ENCODE peak calls at places on chromosomes 16 and 17, in nine cellular contexts. B is EH; L is K562; E is Calu3; Q is KBM-7; T is cardiac muscle cell; Y is dermis microvascular lymphatic vessel endothelial cell; I is activated CD4-positive, alpha-beta T cell treated with anti-CD3 and anti-CD28 coated beads, Interleukin-2, amount 10 ng/mL, durations not matched to agents 7 days and 5 days; H is NCI-H524 treated with DMSO at 0.1 percent for 48 hours. J is an unnamed sample.

GRCh38 chr16:29775742-29776408 is 2.2 kb upstream of the ZG16 start:
- DNase-seq in T (no peak), B (peak), I (no peak), E (peak), L (peak), Q (no peak), H (no peak), Y (no peak), J (peak)

GRCh38 chr16:13378151-13378550 is 476.8 kb downstream of the SHISA9 start:
- DNase-seq in Q (no peak), Y (no peak), H (no peak), E (no peak), I (no peak), T (no peak), B (no peak), L (no peak), J (no peak)

GRCh38 chr16:15464401-15465186 is 30.2 kb downstream of the BMERB1 start:
- DNase-seq in E (no peak), L (no peak), Y (no peak), H (no peak), B (peak), T (no peak), I (no peak), Q (no peak), J (peak)

GRCh38 chr17:74654742-74655141 is 31.2 kb upstream of the CD300E start:
- DNase-seq in L (no peak), E (no peak), H (no peak), Q (no peak), B (no peak), Y (no peak), I (no peak), T (no peak), J (no peak)

GRCh38 chr17:75005291-75005690 is 7.2 kb upstream of the MRPL58 start:
- DNase-seq in E (no peak), H (no peak), L (no peak), Q (no peak), T (no peak), I (no peak), B (no peak), Y (no peak), J (no peak)

GRCh38 chr16:77896357-77896972 is 108.1 kb downstream of the VAT1L start:
- DNase-seq in L (no peak), B (peak), T (peak), Y (no peak), Q (peak), H (no peak), E (no peak), I (no peak), J (peak)

GRCh38 chr16:73066321-73066926 is 18.5 kb upstream of the ZFHX3 start:
- DNase-seq in L (no peak), I (no peak), Y (no peak), T (no peak), Q (no peak), B (no peak), H (no peak), E (no peak), J (no peak)

GRCh38 chr17:77872199-77872598 is 86.3 kb upstream of the TNRC6C start:
- DNase-seq in Y (no peak), L (no peak), T (no peak), I (peak), B (no peak), E (no peak), Q (no peak), H (no peak), J (no peak)

GRCh38 chr17:29043539-29044165 is 711 bp downstream of the PIPOX start:
- DNase-seq in L (no peak), E (no peak), T (no peak), Q (no peak), Y (no peak), B (no peak), H (no peak), I (no peak), J (peak)

GRCh38 chr17:5553479-5553878 is 30.8 kb downstream of the NLRP1 start:
- DNase-seq in Y (no peak), B (no peak), Q (no peak), I (no peak), E (no peak), H (no peak), L (no peak), T (no peak), J (no peak)

GRCh38 chr16:65125871-65126270 is 4.0 kb upstream of the CDH11 start:
- DNase-seq in Y (no peak), B (peak), H (no peak), T (no peak), Q (peak), I (no peak), L (no peak), E (no peak), J (no peak)

GRCh38 chr16:2817496-2818277 is 650 bp downstream of the PRSS21 start:
- DNase-seq in T (no peak), Q (no peak), I (no peak), H (no peak), L (no peak), B (no peak), E (no peak), Y (no peak), J (no peak)

GRCh38 chr16:2852003-2852730 is 5.8 kb downstream of the PRSS22 start:
- DNase-seq in T (no peak), B (no peak), H (no peak), E (no peak), I (no peak), L (no peak), Q (no peak), Y (no peak), J (no peak)

GRCh38 chr17:77271421-77271820 is 130.7 kb downstream of the SEC14L1 start:
- DNase-seq in E (no peak), H (no peak), Y (no peak), I (no peak), Q (no peak), B (no peak), L (no peak), T (no peak), J (no peak)

GRCh38 chr17:32159586-32160438 is 17.5 kb downstream of the RHOT1 start:
- DNase-seq in Y (no peak), Q (no peak), H (no peak), L (no peak), E (no peak), T (no peak), I (no peak), B (no peak), J (no peak)

GRCh38 chr17:7523033-7523432 is 25.8 kb upstream of the TNFSF12 start:
- DNase-seq in L (peak), E (no peak), Q (peak), T (no peak), H (no peak), Y (peak), I (peak), B (peak), J (peak)

GRCh38 chr17:1229354-1229890 is 40.8 kb upstream of the BHLHA9 start:
- DNase-seq in H (no peak), Q (peak), Y (no peak), L (peak), T (peak), B (no peak), I (peak), E (peak), J (no peak)

GRCh38 chr16:84500531-84500930 is 3.9 kb downstream of the MEAK7 start:
- DNase-seq in Q (no peak), T (no peak), I (no peak), B (no peak), E (no peak), L (no peak), Y (no peak), H (no peak), J (no peak)

GRCh38 chr17:1312261-1312870 is 32.9 kb downstream of the TRARG1 start:
- DNase-seq in L (peak), T (peak), B (no peak), H (peak), I (peak), Y (no peak), Q (peak), E (no peak), J (no peak)

GRCh38 chr17:49521521-49522185 is 26.6 kb downstream of the NGFR start:
- DNase-seq in H (no peak), Y (no peak), L (no peak), Q (no peak), B (peak), I (no peak), E (no peak), T (no peak), J (peak)

GRCh38 chr16:2950400-2950724 is 13.7 kb upstream of the KREMEN2 start:
- DNase-seq in Y (no peak), I (no peak), T (no peak), L (no peak), H (no peak), Q (no peak), B (no peak), E (no peak), J (no peak)

GRCh38 chr16:21233045-21233520 is 416 bp upstream of the ANKS4B start:
- DNase-seq in H (no peak), Y (no peak), L (no peak), I (no peak), E (no peak), B (no peak), T (no peak), Q (no peak), J (no peak)

GRCh38 chr17:73335591-73336503 is 24.0 kb upstream of the CDC42EP4 start:
- DNase-seq in H (no peak), L (no peak), Y (no peak), E (no peak), B (no peak), Q (no peak), T (no peak), I (no peak), J (no peak)

GRCh38 chr17:30095507-30096244 is 20.9 kb upstream of the NSRP1 start:
- DNase-seq in L (peak), B (peak), Q (peak), I (peak), T (peak), Y (peak), E (peak), H (no peak), J (peak)

GRCh38 chr17:40331743-40332641 is 23.0 kb downstream of the RARA start:
- DNase-seq in Y (peak), Q (no peak), T (no peak), I (peak), B (peak), H (no peak), E (peak), L (no peak), J (peak)

GRCh38 chr16:53893731-53894435 is 189.9 kb downstream of the FTO start:
- DNase-seq in T (no peak), Y (peak), H (no peak), B (peak), L (no peak), Q (no peak), E (peak), I (no peak), J (peak)

GRCh38 chr17:80758793-80759673 is 214.4 kb downstream of the RPTOR start:
- DNase-seq in H (no peak), L (no peak), Q (no peak), Y (peak), T (no peak), B (peak), I (peak), E (no peak), J (no peak)

GRCh38 chr17:17635126-17635525 is 43.6 kb upstream of the PEMT start:
- DNase-seq in B (peak), L (no peak), H (no peak), E (no peak), I (no peak), Y (no peak), T (no peak), Q (no peak), J (no peak)

GRCh38 chr17:31802502-31802901 is 56.5 kb downstream of the COPRS start:
- DNase-seq in I (no peak), L (peak), Y (no peak), H (no peak), B (no peak), T (peak), Q (peak), E (no peak), J (no peak)

GRCh38 chr16:75398333-75398732 is 35.0 kb downstream of the CFDP1 start:
- DNase-seq in I (no peak), B (no peak), Q (no peak), Y (no peak), T (no peak), L (no peak), E (no peak), H (no peak), J (no peak)